ENCODE peak calls at places on chromosomes 16 and 17, in five cellular contexts. R is NT2/D1; F is CD8-positive, alpha-beta memory T cell; S is aorta; K is pancreas. Y is an unnamed sample.
A peak's percentile ranks its signal among the peaks of the same experiment; 100 is the strongest.

GRCh38 chr16:49674255-49674980 is 181.5 kb downstream of the ZNF423 start:
- DNase-seq in R (no peak), F (no peak), K (no peak), S (no peak), Y (no peak)

GRCh38 chr17:42520540-42520951 is 15.5 kb upstream of the NAGLU start:
- DNase-seq in K (no peak), S (peak; percentile 75), R (no peak), F (no peak), Y (peak; percentile 54)

GRCh38 chr16:4984174-4985000 is 26.3 kb downstream of the SEC14L5 start:
- DNase-seq in F (no peak), R (no peak), K (no peak), S (no peak), Y (no peak)

GRCh38 chr16:31484491-31485171 is 1.7 kb downstream of the SLC5A2 start:
- DNase-seq in S (no peak), K (peak; percentile 82), R (no peak), F (no peak), Y (no peak)

GRCh38 chr16:48487287-48487686 is 102.1 kb upstream of the SIAH1 start:
- DNase-seq in R (no peak), F (no peak), K (no peak), S (no peak), Y (no peak)

GRCh38 chr17:57911834-57912673 is 43.2 kb downstream of the CUEDC1 start:
- DNase-seq in S (peak; percentile 94), R (no peak), K (peak; percentile 98), F (no peak), Y (peak; percentile 95)

GRCh38 chr17:2309338-2310143 is 5.8 kb downstream of the SRR start:
- DNase-seq in F (no peak), R (no peak), K (no peak), S (no peak), Y (no peak)

GRCh38 chr17:57084361-57084801 is 665 bp upstream of the AKAP1 start:
- DNase-seq in R (no peak), S (no peak), F (no peak), K (no peak), Y (no peak)

GRCh38 chr17:40303009-40303657 is 5.8 kb upstream of the RARA start:
- DNase-seq in S (no peak), F (peak; percentile 61), K (no peak), R (no peak), Y (peak; percentile 48)

GRCh38 chr17:82568997-82569393 is 49.5 kb downstream of the FOXK2 start:
- DNase-seq in K (peak; percentile 25), F (no peak), S (no peak), R (no peak), Y (no peak)

GRCh38 chr17:2264023-2264860 is 39.3 kb downstream of the SMG6 start:
- DNase-seq in S (no peak), R (no peak), F (no peak), K (no peak), Y (no peak)

GRCh38 chr17:10077561-10078299 is 120.7 kb downstream of the GAS7 start:
- DNase-seq in R (no peak), S (no peak), K (no peak), F (peak; percentile 37), Y (no peak)

GRCh38 chr16:12876778-12877177 is 24.6 kb upstream of the SHISA9 start:
- DNase-seq in F (no peak), S (no peak), R (no peak), K (no peak), Y (no peak)

DNA sequence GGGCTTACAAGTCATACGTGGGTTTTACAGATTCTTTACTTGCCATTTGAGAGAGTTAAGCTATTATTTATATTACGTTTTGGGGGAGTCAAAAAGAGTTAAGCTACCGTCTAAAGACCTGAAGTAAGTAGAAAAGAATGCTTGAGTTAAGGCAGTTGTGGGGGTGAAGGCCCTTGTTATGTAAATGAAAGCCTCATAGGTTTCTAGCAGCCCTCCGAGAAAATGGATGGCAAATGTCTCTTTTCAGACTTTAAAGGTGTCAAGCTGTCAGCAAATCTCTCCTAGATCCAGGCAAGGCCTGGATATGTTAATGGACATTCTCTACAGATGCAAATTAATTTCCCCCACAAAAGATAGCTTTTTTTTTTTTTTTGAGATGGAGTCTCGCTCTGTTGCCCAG is 7.2 kb upstream of the EIF4A3 start:
- DNase-seq in R (peak; percentile 86), K (no peak), S (no peak), F (no peak), Y (peak; percentile 43)
- H3K27me3 ChIP-seq in R (no peaks in the 10 kb centered on the region), K (no peaks in the 10 kb centered on the region), S (no peaks in the 10 kb centered on the region), F (no peaks in the 10 kb centered on the region), Y (no peaks in the 10 kb centered on the region)

GRCh38 chr16:35741546-35741945 is 2282.1 kb downstream of the TP53TG3F start:
- DNase-seq in F (no peak), S (no peak), K (no peak), R (no peak), Y (no peak)
- H3K9me3 ChIP-seq in F (no peaks in the 10 kb centered on the region), S (peaks cover 2% of the 10 kb centered on the region), K (no peaks in the 10 kb centered on the region), R (peaks cover 25% of the 10 kb centered on the region), Y (no peaks in the 10 kb centered on the region)

DNA sequence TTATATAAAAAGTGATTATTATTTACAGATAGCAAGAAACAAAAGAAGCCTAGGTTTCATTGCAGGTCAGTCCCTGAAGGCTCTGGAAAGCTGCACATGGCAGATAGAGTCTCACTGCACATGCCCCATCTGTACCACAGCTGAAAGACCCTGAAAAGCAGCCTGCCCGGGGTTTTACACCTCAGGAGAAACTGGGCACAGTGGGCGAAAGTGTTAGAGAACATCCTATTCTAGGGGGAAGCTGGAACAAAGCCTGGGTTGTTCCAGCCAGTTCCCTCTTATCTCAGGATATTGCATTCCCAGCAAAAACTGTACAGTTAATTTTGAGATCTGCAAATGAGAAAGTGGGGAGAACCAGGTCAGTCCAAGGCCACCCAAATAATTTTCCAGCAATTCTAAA is 419.7 kb downstream of the CNTNAP4 start:
- DNase-seq in S (no peak), F (no peak), K (no peak), R (no peak), Y (no peak)
- H3K27me3 ChIP-seq in S (no peaks in the 10 kb centered on the region), F (no peaks in the 10 kb centered on the region), K (no peaks in the 10 kb centered on the region), R (no peaks in the 10 kb centered on the region), Y (no peaks in the 10 kb centered on the region)

GRCh38 chr16:21610006-21610544 is 10.7 kb downstream of the METTL9 start:
- DNase-seq in K (no peak), F (no peak), S (no peak), R (no peak), Y (peak; percentile 61)

GRCh38 chr16:21610766-21611165 is 11.4 kb downstream of the METTL9 start:
- DNase-seq in K (no peak), F (no peak), S (no peak), R (no peak), Y (no peak)

GRCh38 chr16:21611178-21611545 is 11.8 kb downstream of the METTL9 start:
- DNase-seq in K (no peak), S (no peak), F (no peak), R (no peak), Y (no peak)

GRCh38 chr16:21611546-21612384 is 12.4 kb downstream of the METTL9 start:
- DNase-seq in F (no peak), R (no peak), K (no peak), S (no peak), Y (peak; percentile 62)

DNA sequence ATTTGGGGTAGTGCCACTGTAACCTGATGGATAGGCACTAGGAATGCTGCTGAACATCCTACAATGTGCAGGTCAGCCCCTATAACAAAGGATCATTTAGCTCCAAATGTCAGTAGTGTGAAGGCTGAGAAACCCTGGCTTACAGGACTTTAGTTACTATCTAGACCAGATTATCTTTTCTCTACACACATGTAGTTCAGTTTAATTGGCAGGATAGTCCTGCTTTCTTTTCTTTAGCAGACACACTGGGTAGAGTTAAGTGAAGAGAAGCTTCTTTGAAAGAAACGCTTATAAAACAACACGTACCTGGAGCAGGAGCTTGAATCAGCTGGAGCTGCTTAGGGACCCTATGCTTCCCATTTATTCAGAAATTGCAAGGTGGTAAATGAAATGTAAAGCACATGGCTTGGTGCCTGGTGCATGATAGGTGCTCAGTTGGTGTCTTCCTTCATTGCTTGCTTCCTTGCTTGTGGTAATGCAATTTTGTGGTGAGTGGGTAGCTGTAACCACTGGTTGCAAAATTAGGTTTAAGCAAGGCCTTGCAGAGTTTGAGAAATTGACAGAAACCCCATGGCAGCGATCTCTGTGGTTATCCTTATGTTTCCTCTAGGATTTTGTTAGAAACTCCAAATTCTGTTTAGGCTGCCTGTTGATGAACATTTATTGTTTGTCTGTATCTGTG is 9.4 kb downstream of the METTL9 start:
- DNase-seq in S (no peak), K (no peak), F (peak; percentile 16), R (no peak), Y (no peak)
- H3K9me3 ChIP-seq in S (no peaks in the 10 kb centered on the region), K (no peaks in the 10 kb centered on the region), F (no peaks in the 10 kb centered on the region), R (no peaks in the 10 kb centered on the region), Y (no peaks in the 10 kb centered on the region)

DNA sequence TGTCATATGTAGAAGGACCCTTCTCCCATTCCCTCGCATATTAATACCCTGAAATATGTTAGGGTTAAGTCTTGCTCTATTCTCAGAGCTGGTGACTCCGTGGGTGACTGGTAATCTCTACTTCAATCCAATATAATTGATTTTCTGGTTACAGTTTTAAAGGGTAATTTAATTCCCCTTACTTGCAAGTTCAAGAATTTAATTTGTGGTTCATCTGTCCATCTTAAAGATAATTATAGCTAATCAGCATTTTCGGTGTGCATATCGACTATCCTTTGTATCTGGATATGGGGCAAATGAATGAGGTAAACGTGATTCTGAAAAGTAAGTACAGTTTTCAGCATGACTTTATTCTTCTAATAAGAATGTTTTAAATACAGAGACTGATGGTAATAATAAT is 250.0 kb downstream of the CNTNAP4 start:
- DNase-seq in K (no peak), S (no peak), F (no peak), R (no peak), Y (no peak)
- H3K27me3 ChIP-seq in K (no peaks in the 10 kb centered on the region), S (no peaks in the 10 kb centered on the region), F (no peaks in the 10 kb centered on the region), R (no peaks in the 10 kb centered on the region), Y (no peaks in the 10 kb centered on the region)

GRCh38 chr17:80233202-80233601 is 13.0 kb downstream of the SLC26A11 start:
- DNase-seq in F (no peak), K (no peak), S (no peak), R (no peak), Y (no peak)

GRCh38 chr17:80236911-80237310 is 16.7 kb downstream of the SLC26A11 start:
- DNase-seq in R (no peak), S (no peak), F (no peak), K (peak; percentile 32), Y (no peak)

GRCh38 chr17:80229011-80229410 is 8.8 kb downstream of the SLC26A11 start:
- DNase-seq in S (no peak), K (no peak), F (no peak), R (no peak), Y (no peak)

GRCh38 chr17:80228477-80228876 is 8.2 kb downstream of the SLC26A11 start:
- DNase-seq in S (no peak), K (peak; percentile 39), F (no peak), R (no peak), Y (no peak)

GRCh38 chr17:80232438-80232837 is 12.2 kb downstream of the SLC26A11 start:
- DNase-seq in K (no peak), S (no peak), F (no peak), R (no peak), Y (no peak)
- H3K9me3 ChIP-seq in K (no peaks in the 10 kb centered on the region), S (no peaks in the 10 kb centered on the region), F (no peaks in the 10 kb centered on the region), R (peaks cover 25% of the 10 kb centered on the region), Y (peaks cover 5% of the 10 kb centered on the region)